ENCODE peak calls at places on chromosome 10, in eight cellular contexts. O is pancreas; A is osteoblast; F is transverse colon; M is OCI-LY7; I is heart right ventricle; Y is CD4-positive, CD25-positive, alpha-beta regulatory T cell; X is HL-60. N is an unnamed sample.

GRCh38 chr10:24849537-24850299 is 102.7 kb downstream of the PRTFDC1 start:
- DNase-seq in O (no peak), A (no peak), F (no peak), M (no peak), I (no peak), Y (no peak), X (no peak), N (no peak)

GRCh38 chr10:89332092-89332633 is 4.4 kb downstream of the IFIT3 start:
- DNase-seq in O (no peak), A (peak), F (no peak), M (peak), I (no peak), Y (peak), X (no peak), N (no peak)

GRCh38 chr10:91391915-91392314 is 18.2 kb upstream of the HECTD2 start:
- DNase-seq in O (no peak), A (no peak), F (no peak), M (no peak), I (no peak), Y (no peak), X (no peak), N (no peak)

GRCh38 chr10:112752268-112752667 is 197.8 kb upstream of the TCF7L2 start:
- DNase-seq in O (no peak), A (no peak), F (no peak), M (no peak), I (no peak), Y (no peak), X (no peak), N (no peak)

GRCh38 chr10:1100691-1101368 is 44.6 kb downstream of the WDR37 start:
- DNase-seq in O (peak), A (no peak), F (no peak), M (no peak), I (no peak), Y (no peak), X (no peak), N (no peak)

GRCh38 chr10:103869336-103869735 is 14.0 kb upstream of the SH3PXD2A start:
- DNase-seq in O (no peak), A (no peak), F (no peak), M (no peak), I (no peak), Y (no peak), X (no peak), N (no peak)

GRCh38 chr10:46523881-46524470 is 32.5 kb downstream of the GPRIN2 start:
- DNase-seq in O (peak), A (peak), F (peak), M (no peak), I (no peak), Y (peak), X (no peak), N (no peak)

GRCh38 chr10:50550291-50550839 is 73.4 kb downstream of the SGMS1 start:
- DNase-seq in O (no peak), A (no peak), F (no peak), M (no peak), I (no peak), Y (no peak), X (no peak), N (no peak)

GRCh38 chr10:117341061-117341460 is 34.2 kb downstream of the PDZD8 start:
- DNase-seq in O (no peak), A (no peak), F (no peak), M (no peak), I (no peak), Y (no peak), X (no peak), N (no peak)

GRCh38 chr10:100510533-100511308 is 8.9 kb downstream of the SEC31B start:
- DNase-seq in O (no peak), A (no peak), F (no peak), M (no peak), I (no peak), Y (peak), X (peak), N (no peak)

GRCh38 chr10:112279482-112279881 is 3.7 kb upstream of the TECTB start:
- DNase-seq in O (no peak), A (no peak), F (no peak), M (no peak), I (no peak), Y (no peak), X (no peak), N (no peak)

GRCh38 chr10:111116211-111116610 is 39.4 kb downstream of the ADRA2A start:
- DNase-seq in O (no peak), A (no peak), F (no peak), M (no peak), I (no peak), Y (no peak), X (no peak), N (no peak)

GRCh38 chr10:112655722-112656121 is 208.7 kb downstream of the VTI1A start:
- DNase-seq in O (no peak), A (no peak), F (no peak), M (no peak), I (no peak), Y (no peak), X (no peak), N (no peak)

GRCh38 chr10:131928248-131929095 is 27.7 kb downstream of the PPP2R2D start:
- DNase-seq in O (peak), A (peak), F (no peak), M (no peak), I (no peak), Y (no peak), X (no peak), N (no peak)

GRCh38 chr10:13987472-13987871 is 343.3 kb downstream of the FRMD4A start:
- DNase-seq in O (no peak), A (peak), F (no peak), M (no peak), I (no peak), Y (no peak), X (no peak), N (no peak)

GRCh38 chr10:51667992-51668689 is 31.3 kb downstream of the CSTF2T start:
- DNase-seq in O (no peak), A (no peak), F (no peak), M (no peak), I (no peak), Y (no peak), X (no peak), N (no peak)

GRCh38 chr10:69466158-69466490 is 14.9 kb downstream of the TSPAN15 start:
- DNase-seq in O (no peak), A (no peak), F (no peak), M (no peak), I (no peak), Y (no peak), X (no peak), N (no peak)

GRCh38 chr10:483266-483665 is 206.2 kb downstream of the DIP2C start:
- DNase-seq in O (no peak), A (no peak), F (no peak), M (no peak), I (no peak), Y (no peak), X (no peak), N (no peak)

GRCh38 chr10:127300868-127301321 is 104.5 kb upstream of the INSYN2A start:
- DNase-seq in O (no peak), A (no peak), F (peak), M (no peak), I (no peak), Y (no peak), X (no peak), N (no peak)

GRCh38 chr10:69439350-69439739 is 11.9 kb upstream of the TSPAN15 start:
- DNase-seq in O (no peak), A (no peak), F (peak), M (no peak), I (no peak), Y (no peak), X (no peak), N (no peak)

GRCh38 chr10:86400705-86401587 is 34.4 kb upstream of the GRID1 start:
- DNase-seq in O (peak), A (peak), F (peak), M (peak), I (peak), Y (peak), X (no peak), N (no peak)

GRCh38 chr10:49360271-49361177 is 35.4 kb downstream of the DRGX start:
- DNase-seq in O (no peak), A (no peak), F (no peak), M (no peak), I (peak), Y (no peak), X (peak), N (peak)

GRCh38 chr10:47024399-47025252 is 113.4 kb downstream of the PTPN20 start:
- DNase-seq in O (peak), A (peak), F (peak), M (peak), I (peak), Y (peak), X (peak), N (peak)

GRCh38 chr10:93248583-93249227 is 175.0 kb downstream of the CYP26A1 start:
- DNase-seq in O (no peak), A (no peak), F (no peak), M (no peak), I (no peak), Y (no peak), X (no peak), N (no peak)

GRCh38 chr10:88270871-88271713 is 312.0 kb downstream of the RNLS start:
- DNase-seq in O (no peak), A (peak), F (no peak), M (peak), I (peak), Y (no peak), X (no peak), N (no peak)

GRCh38 chr10:34598972-34599371 is 216.1 kb downstream of the PARD3 start:
- DNase-seq in O (no peak), A (no peak), F (no peak), M (no peak), I (no peak), Y (no peak), X (no peak), N (no peak)

GRCh38 chr10:86968994-86969355 is 693 bp downstream of the ADIRF start:
- DNase-seq in O (no peak), A (no peak), F (no peak), M (no peak), I (no peak), Y (no peak), X (no peak), N (no peak)

GRCh38 chr10:80158598-80159127 is 26.1 kb downstream of the PLAC9 start:
- DNase-seq in O (no peak), A (peak), F (peak), M (no peak), I (peak), Y (no peak), X (no peak), N (peak)

GRCh38 chr10:77636967-77637473 is 588 bp downstream of the KCNMA1 start:
- DNase-seq in O (peak), A (peak), F (no peak), M (no peak), I (no peak), Y (no peak), X (no peak), N (no peak)

GRCh38 chr10:9792181-9792580 is 1225.5 kb upstream of the CELF2 start:
- DNase-seq in O (no peak), A (no peak), F (no peak), M (no peak), I (no peak), Y (no peak), X (no peak), N (no peak)

GRCh38 chr10:33335800-33336605 is 1.5 kb upstream of the NRP1 start:
- DNase-seq in O (peak), A (peak), F (peak), M (no peak), I (peak), Y (no peak), X (no peak), N (no peak)

GRCh38 chr10:79380918-79381775 is 33.9 kb downstream of the PPIF start:
- DNase-seq in O (peak), A (peak), F (peak), M (no peak), I (no peak), Y (no peak), X (no peak), N (peak)

GRCh38 chr10:47137311-47137851 is 162.6 kb upstream of the GDF10 start:
- DNase-seq in O (no peak), A (peak), F (no peak), M (no peak), I (no peak), Y (no peak), X (no peak), N (peak)

GRCh38 chr10:44773565-44773964 is 137.6 kb upstream of the TMEM72 start:
- DNase-seq in O (no peak), A (no peak), F (no peak), M (no peak), I (no peak), Y (no peak), X (no peak), N (peak)

GRCh38 chr10:86900955-86901354 is 56.5 kb downstream of the MMRN2 start:
- DNase-seq in O (peak), A (no peak), F (peak), M (no peak), I (peak), Y (no peak), X (no peak), N (peak)

GRCh38 chr10:104589871-104590270 is 51.2 kb upstream of the SORCS3 start:
- DNase-seq in O (no peak), A (no peak), F (no peak), M (no peak), I (no peak), Y (no peak), X (no peak), N (peak)

GRCh38 chr10:117615649-117616048 is 73.1 kb downstream of the EMX2 start:
- DNase-seq in O (no peak), A (no peak), F (no peak), M (no peak), I (no peak), Y (no peak), X (no peak), N (no peak)

GRCh38 chr10:119849031-119849789 is 23.4 kb downstream of the MCMBP start:
- DNase-seq in O (no peak), A (no peak), F (no peak), M (no peak), I (no peak), Y (no peak), X (no peak), N (peak)

DNA sequence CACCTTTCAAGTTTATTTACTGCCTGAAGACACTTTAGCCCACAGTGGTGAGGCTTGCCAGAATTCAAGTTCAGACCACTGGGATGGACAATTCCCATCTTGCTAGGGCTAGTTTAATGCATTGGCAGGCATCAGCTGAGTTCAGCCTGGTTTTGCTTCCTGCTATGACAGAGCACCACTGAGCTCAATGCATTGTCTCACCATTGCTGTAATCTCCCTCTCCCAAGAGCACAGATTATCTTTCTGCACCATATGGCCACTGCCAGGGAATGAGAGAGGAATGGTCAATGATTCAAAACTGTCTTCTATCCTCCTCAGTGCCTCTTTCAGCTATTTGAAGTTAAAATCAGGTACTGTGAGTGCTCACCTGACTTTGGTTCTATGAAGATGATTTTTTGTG is 160.8 kb downstream of the XPNPEP1 start:
- DNase-seq in O (no peak), A (no peak), F (no peak), M (no peak), I (no peak), Y (no peak), X (no peak), N (peak)
- H3K27ac ChIP-seq in O (no peak), A (no peak), F (no peak), M (no peak), I (no peak), Y (no peak), X (no peak), N (no peak)

GRCh38 chr10:133259603-133259992 is 17.1 kb downstream of the ADAM8 start:
- DNase-seq in O (no peak), A (no peak), F (no peak), M (no peak), I (no peak), Y (no peak), X (no peak), N (no peak)

GRCh38 chr10:133255323-133255722 is 17.7 kb downstream of the VENTX start:
- DNase-seq in O (no peak), A (no peak), F (no peak), M (no peak), I (no peak), Y (no peak), X (no peak), N (no peak)

GRCh38 chr10:133258066-133258817 is 18.4 kb downstream of the ADAM8 start:
- DNase-seq in O (peak), A (no peak), F (peak), M (peak), I (no peak), Y (no peak), X (peak), N (no peak)

GRCh38 chr10:133258818-133259602 is 17.7 kb downstream of the ADAM8 start:
- DNase-seq in O (no peak), A (peak), F (peak), M (no peak), I (peak), Y (peak), X (peak), N (no peak)

DNA sequence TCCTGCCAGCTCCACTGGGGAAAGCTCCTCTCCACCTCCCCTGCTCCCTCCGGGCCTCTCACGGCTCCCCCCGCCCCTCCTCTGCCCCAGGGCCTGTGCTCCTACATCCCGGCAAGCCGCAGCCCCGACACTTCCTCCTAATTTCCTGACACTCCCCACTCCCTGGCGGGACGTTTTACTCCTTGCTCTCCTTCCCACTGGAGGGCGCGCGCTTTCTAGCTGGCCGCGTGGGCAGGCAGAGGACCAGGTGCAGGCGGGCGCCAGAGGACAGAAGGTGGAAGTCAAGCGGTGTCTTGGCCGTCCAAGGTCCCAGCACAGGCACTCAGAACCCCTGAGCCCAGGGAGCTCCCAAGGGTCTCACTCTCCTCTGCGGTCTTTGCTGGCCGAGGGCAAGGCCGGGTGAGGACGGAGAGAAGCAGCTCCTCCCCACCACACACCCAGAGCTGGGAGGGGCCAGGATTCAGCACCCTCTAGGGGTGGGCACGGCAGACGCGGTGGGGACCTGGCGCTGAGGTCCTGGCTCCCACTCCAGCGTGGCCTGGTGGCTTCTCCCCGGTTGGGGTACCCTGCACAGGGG is 19.1 kb downstream of the ADAM8 start:
- DNase-seq in O (peak), A (no peak), F (peak), M (no peak), I (peak), Y (no peak), X (peak), N (no peak)
- H3K4me3 ChIP-seq in O (peak), A (no peak), F (no peak), M (no peak), I (peak), Y (no peak), X (no peak), N (peak)

DNA sequence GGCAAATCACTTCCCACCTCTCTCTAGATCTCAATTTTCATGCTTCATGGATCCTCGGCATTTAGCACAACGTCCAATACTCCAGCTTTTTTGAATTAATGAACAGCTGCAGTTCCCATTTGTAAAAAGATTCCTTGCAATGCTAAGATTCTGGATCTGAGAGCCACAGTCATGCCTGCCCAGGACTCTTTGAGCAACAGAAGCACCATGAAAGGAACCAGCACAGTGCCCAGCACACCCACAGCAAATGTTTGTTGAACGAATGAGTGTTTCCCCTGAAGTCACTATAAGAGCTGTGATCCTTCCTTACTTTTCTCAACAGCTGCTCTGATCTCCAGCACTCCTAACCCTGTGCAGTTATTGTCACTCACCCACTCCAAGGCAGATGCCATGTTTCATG is 20.7 kb upstream of the DDIT4 start:
- DNase-seq in O (no peak), A (no peak), F (no peak), M (no peak), I (no peak), Y (no peak), X (no peak), N (no peak)
- H3K27ac ChIP-seq in O (no peak), A (no peak), F (peak), M (no peak), I (peak), Y (no peak), X (no peak), N (peak)

GRCh38 chr10:23344251-23344841 is at the start of gene C10orf67:
- DNase-seq in O (peak), A (peak), F (peak), M (no peak), I (peak), Y (peak), X (no peak), N (peak)

GRCh38 chr10:23345861-23346260 is 1.3 kb upstream of the C10orf67 start:
- DNase-seq in O (no peak), A (peak), F (no peak), M (no peak), I (no peak), Y (no peak), X (no peak), N (no peak)

GRCh38 chr10:23341004-23341403 is 3.6 kb downstream of the C10orf67 start:
- DNase-seq in O (no peak), A (peak), F (no peak), M (no peak), I (no peak), Y (no peak), X (no peak), N (peak)

GRCh38 chr10:23342213-23342884 is 2.2 kb downstream of the C10orf67 start:
- DNase-seq in O (no peak), A (no peak), F (no peak), M (no peak), I (no peak), Y (no peak), X (no peak), N (peak)

DNA sequence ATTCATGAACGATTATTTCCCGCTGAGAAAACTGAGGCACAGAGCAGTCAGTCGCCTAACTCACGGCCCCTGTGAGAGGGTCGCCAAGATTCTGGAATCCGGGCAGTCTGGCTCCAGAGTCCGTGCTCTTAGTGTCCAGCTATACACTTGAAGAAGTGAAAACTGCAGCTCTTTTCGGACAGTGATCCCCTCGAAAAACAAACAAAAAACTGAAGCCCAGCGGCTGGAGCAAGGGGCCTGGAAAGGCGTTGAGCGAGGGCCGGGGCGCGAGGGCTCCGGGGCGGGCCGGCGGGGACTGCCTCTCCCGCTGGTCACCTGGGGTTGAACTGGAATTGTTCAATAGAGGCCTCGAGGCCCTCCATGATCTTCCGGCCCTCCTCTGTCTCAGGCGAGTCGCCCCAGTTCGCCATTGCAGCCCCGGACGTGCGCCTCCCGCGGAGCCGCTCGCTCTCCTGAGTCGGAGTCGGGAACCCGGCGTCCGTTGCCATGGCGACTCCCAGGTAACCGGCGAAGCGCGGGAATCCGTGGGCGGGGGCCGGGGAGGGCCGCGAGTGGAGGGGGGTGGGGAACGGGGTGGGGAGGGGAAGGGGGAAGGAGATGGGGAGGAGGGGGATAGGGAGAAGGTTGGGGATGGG is 889 bp downstream of the C10orf67 start:
- DNase-seq in O (peak), A (peak), F (peak), M (no peak), I (peak), Y (peak), X (no peak), N (peak)
- H3K4me3 ChIP-seq in O (peak), A (peak), F (no peak), M (no peak), I (peak), Y (peak), X (peak), N (peak)